ENCODE peak calls at places on chromosome 7, in ten cellular contexts. Z is lung, U is neural progenitor cell, V is tibial artery, L is heart right ventricle, I is choroid plexus epithelial cell, R is kidney epithelial cell, M is endodermal cell, E is NT2/D1, K is esophagus squamous epithelium. X is an unnamed sample.

GRCh38 chr7:18509491-18509890 is 13.9 kb downstream of the HDAC9 start:
- DNase-seq in L (no peak), E (no peak), I (no peak), U (no peak), V (no peak), M (no peak), R (no peak), Z (no peak), K (no peak), X (no peak)

GRCh38 chr7:52355059-52355458 is 680.4 kb upstream of the POM121L12 start:
- DNase-seq in U (peak; percentile 37), M (peak; percentile 82), V (no peak), E (no peak), Z (no peak), R (no peak), K (no peak), I (no peak), L (no peak), X (no peak)

GRCh38 chr7:150972094-150972493 is 6.0 kb downstream of the KCNH2 start:
- DNase-seq in L (peak; percentile 81), R (no peak), K (no peak), E (no peak), M (no peak), Z (no peak), I (no peak), V (no peak), U (peak; percentile 47), X (no peak)

GRCh38 chr7:90957883-90958282 is 306.4 kb upstream of the FZD1 start:
- DNase-seq in L (no peak), M (no peak), E (no peak), K (no peak), R (no peak), U (no peak), Z (no peak), I (no peak), V (no peak), X (no peak)

GRCh38 chr7:5296627-5297226 is 14.0 kb downstream of the SLC29A4 start:
- DNase-seq in V (no peak), R (no peak), K (no peak), E (no peak), I (peak; percentile 5), L (no peak), Z (no peak), M (peak; percentile 97), U (peak; percentile 95), X (no peak)

GRCh38 chr7:56097700-56098099 is 4.9 kb upstream of the PHKG1 start:
- DNase-seq in U (no peak), L (no peak), I (peak; percentile 78), E (no peak), K (no peak), R (no peak), Z (no peak), V (peak; percentile 57), M (no peak), X (peak; percentile 96)

GRCh38 chr7:148727501-148728278 is 29.0 kb downstream of the CUL1 start:
- DNase-seq in E (no peak), L (no peak), Z (no peak), U (no peak), I (no peak), R (no peak), V (no peak), M (no peak), K (no peak), X (no peak)

GRCh38 chr7:47326808-47327207 is 255.1 kb downstream of the TNS3 start:
- DNase-seq in V (peak; percentile 60), R (no peak), L (peak; percentile 54), U (peak; percentile 52), Z (no peak), K (no peak), E (no peak), I (peak; percentile 70), M (peak; percentile 50), X (peak; percentile 81)

GRCh38 chr7:100568176-100568935 is 5.3 kb downstream of the SAP25 start:
- DNase-seq in Z (no peak), E (no peak), I (no peak), L (no peak), R (no peak), V (no peak), K (no peak), M (peak; percentile 51), U (no peak), X (no peak)

GRCh38 chr7:100567751-100568175 is 5.9 kb downstream of the SAP25 start:
- DNase-seq in U (no peak), Z (no peak), K (no peak), V (no peak), M (no peak), E (no peak), L (no peak), I (peak; percentile 41), R (no peak), X (no peak)

GRCh38 chr7:100570954-100571828 is 2.5 kb downstream of the SAP25 start:
- DNase-seq in V (no peak), L (no peak), R (no peak), Z (no peak), K (no peak), E (no peak), U (peak; percentile 38), I (peak; percentile 54), M (peak; percentile 83), X (no peak)

GRCh38 chr7:100567045-100567730 is 6.5 kb downstream of the SAP25 start:
- DNase-seq in U (no peak), L (no peak), M (peak; percentile 66), R (no peak), K (no peak), Z (no peak), E (no peak), V (no peak), I (peak; percentile 33), X (no peak)

GRCh38 chr7:100568936-100569844 is 4.5 kb downstream of the SAP25 start:
- DNase-seq in K (no peak), R (no peak), I (peak; percentile 49), U (peak; percentile 94), M (peak; percentile 95), E (peak; percentile 70), L (no peak), Z (peak; percentile 49), V (peak; percentile 57), X (no peak)
- H3K4me3 ChIP-seq in K (peak overlapping the region; percentile 36), R (peak overlapping the region; percentile 25), I (peak overlapping the region; percentile 40), U (peak overlapping the region; percentile 42), M (peak overlapping the region; percentile 74), E (peak overlapping the region; percentile 57), L (peak overlapping the region; percentile 42), Z (no peak overlapping the region), V (peak overlapping the region; percentile 32), X (no peak overlapping the region)

GRCh38 chr7:123534383-123535260 is at the start of gene IQUB:
- DNase-seq in I (peak; percentile 99), Z (peak; percentile 99), U (peak; percentile 99), E (peak; percentile 92), L (peak; percentile 99), R (peak; percentile 76), M (peak; percentile 99), V (peak; percentile 99), K (peak; percentile 90), X (peak; percentile 96)

GRCh38 chr7:123533929-123534382 is 439 bp downstream of the IQUB start:
- DNase-seq in M (no peak), Z (no peak), I (no peak), K (no peak), L (no peak), U (no peak), V (no peak), E (no peak), R (no peak), X (no peak)

GRCh38 chr7:123533553-123533917 is 860 bp downstream of the IQUB start:
- DNase-seq in E (no peak), U (no peak), L (no peak), I (no peak), R (no peak), V (no peak), M (no peak), Z (no peak), K (no peak), X (no peak)

GRCh38 chr7:123537026-123537642 is 2.7 kb upstream of the IQUB start:
- DNase-seq in M (no peak), R (no peak), I (peak; percentile 61), K (no peak), V (no peak), U (no peak), L (no peak), Z (no peak), E (no peak), X (peak; percentile 29)

GRCh38 chr7:123535517-123535916 is 1.1 kb upstream of the IQUB start:
- DNase-seq in R (no peak), M (no peak), V (no peak), L (peak; percentile 12), Z (no peak), K (peak; percentile 0), U (no peak), E (no peak), I (no peak), X (no peak)
- H3K4me3 ChIP-seq in R (no peak overlapping the region), M (peak overlapping the region; percentile 88), V (peak overlapping the region; percentile 69), L (peak overlapping the region; percentile 63), Z (no peak overlapping the region), K (peak overlapping the region; percentile 66), U (peak overlapping the region; percentile 64), E (no peak overlapping the region), I (peak overlapping the region; percentile 37), X (peak overlapping the region; percentile 40)

GRCh38 chr7:80204919-80205318 is 70.3 kb downstream of the GNAI1 start:
- DNase-seq in L (no peak), M (no peak), R (no peak), V (no peak), E (no peak), I (no peak), K (no peak), U (no peak), Z (no peak), X (no peak)

GRCh38 chr7:80210400-80210799 is 75.8 kb downstream of the GNAI1 start:
- DNase-seq in I (peak; percentile 82), L (no peak), Z (no peak), R (no peak), M (no peak), U (no peak), E (no peak), V (no peak), K (no peak), X (no peak)

GRCh38 chr7:80206763-80207162 is 72.1 kb downstream of the GNAI1 start:
- DNase-seq in K (no peak), V (no peak), U (no peak), L (no peak), E (no peak), I (no peak), M (no peak), R (no peak), Z (no peak), X (no peak)

DNA sequence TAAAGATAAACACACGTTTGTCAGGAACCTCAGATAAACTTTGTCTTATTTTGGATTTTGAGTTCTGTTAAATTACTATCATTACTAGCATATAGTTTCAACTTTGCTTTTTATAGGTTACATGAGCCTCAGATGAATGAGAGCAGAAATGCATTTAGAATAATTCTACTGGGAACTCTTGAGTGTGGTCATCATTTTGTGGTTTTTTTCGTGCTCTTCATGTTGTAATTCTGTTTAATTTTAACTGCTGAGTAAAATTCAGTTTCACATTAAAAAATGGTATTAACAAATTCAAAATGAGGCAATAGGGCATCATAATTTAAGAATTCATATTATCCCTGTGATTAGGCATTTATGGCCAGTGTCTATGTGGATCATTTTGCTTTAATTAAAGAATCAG is 72.9 kb downstream of the GNAI1 start:
- DNase-seq in U (no peak), R (no peak), M (no peak), E (no peak), V (no peak), Z (no peak), K (no peak), I (no peak), L (no peak), X (peak; percentile 48)
- H3K4me3 ChIP-seq in U (no peak overlapping the region), R (no peak overlapping the region), M (no peak overlapping the region), E (no peak overlapping the region), V (no peak overlapping the region), Z (no peak overlapping the region), K (no peak overlapping the region), I (no peak overlapping the region), L (no peak overlapping the region), X (no peak overlapping the region)

DNA sequence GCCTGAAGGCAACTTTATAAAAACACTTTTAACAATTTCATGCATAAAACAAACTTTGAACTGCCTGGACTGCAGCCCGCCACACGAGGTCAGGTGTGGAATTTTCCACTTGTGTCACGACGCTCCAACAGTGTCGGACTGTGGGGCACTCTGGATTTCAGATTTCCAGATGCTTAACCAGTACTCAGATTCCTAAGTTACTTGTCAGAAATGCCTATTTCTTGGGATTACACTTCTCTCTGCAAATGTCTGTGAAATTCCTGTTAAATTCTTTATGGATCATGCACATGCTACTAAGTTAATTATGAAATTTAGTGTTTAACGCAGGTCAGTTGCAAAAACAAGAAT is 477 bp upstream of the GPER1 start:
- DNase-seq in K (no peak), R (no peak), M (no peak), E (no peak), V (no peak), Z (no peak), U (no peak), I (peak; percentile 36), L (no peak), X (peak; percentile 88)
- H3K4me3 ChIP-seq in K (peak overlapping the region; percentile 48), R (no peak overlapping the region), M (peak overlapping the region; percentile 10), E (peak overlapping the region; percentile 53), V (peak overlapping the region; percentile 46), Z (no peak overlapping the region), U (peak overlapping the region; percentile 33), I (peak overlapping the region; percentile 63), L (peak overlapping the region; percentile 61), X (peak overlapping the region; percentile 66)

X was measured in AG10803.